ENCODE peak calls at places on chromosomes 2 and 18, in five cellular contexts. K is HepG2, D is K562, P is SK-N-SH, H is GM12878. Z is an unnamed sample.

GRCh38 chr18:46660955-46661749 is 4.1 kb upstream of the LOXHD1 start:
- DNase-seq in K (peak; percentile 4), D (no peak), P (peak; percentile 48), H (no peak), Z (peak; percentile 8)

GRCh38 chr2:77018219-77018618 is 504.0 kb downstream of the LRRTM4 start:
- DNase-seq in K (peak; percentile 4), D (no peak), P (no peak), H (no peak), Z (no peak)

GRCh38 chr2:96913117-96913397 is 43.2 kb upstream of the SEMA4C start:
- DNase-seq in K (no peak), D (no peak), P (no peak), H (no peak), Z (no peak)

GRCh38 chr2:64632855-64633819 is 20.6 kb downstream of the SERTAD2 start:
- DNase-seq in K (no peak), D (no peak), P (no peak), H (no peak), Z (no peak)

GRCh38 chr18:49920731-49921130 is 107.4 kb upstream of the ACAA2 start:
- DNase-seq in K (no peak), D (no peak), P (peak; percentile 48), H (no peak), Z (no peak)

GRCh38 chr2:67277450-67277849 is 119.7 kb upstream of the ETAA1 start:
- DNase-seq in K (peak; percentile 13), D (no peak), P (no peak), H (no peak), Z (no peak)

GRCh38 chr18:58262581-58262980 is 218.6 kb downstream of the NEDD4L start:
- DNase-seq in K (no peak), D (no peak), P (no peak), H (no peak), Z (no peak)

GRCh38 chr2:9135804-9136558 is 70.6 kb upstream of the ASAP2 start:
- DNase-seq in K (no peak), D (no peak), P (no peak), H (no peak), Z (no peak)

GRCh38 chr2:84875213-84875560 is 5.7 kb downstream of the TRABD2A start:
- DNase-seq in K (no peak), D (no peak), P (no peak), H (no peak), Z (no peak)

DNA sequence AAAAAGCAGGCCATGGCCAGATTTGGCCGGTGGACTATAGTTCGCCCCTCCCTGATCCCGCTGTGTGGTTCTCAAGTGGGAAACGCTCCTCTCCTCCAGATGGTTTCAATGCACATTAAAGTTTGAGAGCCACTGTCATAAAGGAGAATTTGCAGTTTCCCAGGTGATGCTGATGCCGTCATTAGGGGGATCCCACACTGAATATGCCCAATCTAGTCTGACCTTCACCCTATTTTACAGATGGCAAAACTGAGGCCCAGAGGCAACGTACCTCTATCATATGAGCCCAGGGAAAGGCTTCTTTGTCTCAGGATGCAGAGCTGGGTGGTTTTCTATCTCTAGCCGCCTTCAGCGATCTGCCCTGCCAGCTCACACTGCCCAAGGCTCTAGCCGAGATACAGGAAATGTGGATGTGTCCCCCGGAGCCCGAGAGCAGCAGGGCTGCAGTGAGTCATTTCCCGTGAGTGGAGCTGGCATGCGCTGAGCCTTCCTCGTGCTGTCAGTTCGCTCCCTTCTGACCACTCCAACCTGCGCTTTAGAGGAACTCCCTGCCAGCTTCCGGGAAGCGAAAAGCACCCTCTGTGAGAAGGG is 116.2 kb downstream of the SMAD7 start:
- DNase-seq in K (no peak), D (no peak), P (no peak), H (peak; percentile 81), Z (no peak)
- TF ChIP-seq FOXM1 in K (no peak), D (no peak), P (peak; percentile 57), H (peak; percentile 12), Z (no peak)

DNA sequence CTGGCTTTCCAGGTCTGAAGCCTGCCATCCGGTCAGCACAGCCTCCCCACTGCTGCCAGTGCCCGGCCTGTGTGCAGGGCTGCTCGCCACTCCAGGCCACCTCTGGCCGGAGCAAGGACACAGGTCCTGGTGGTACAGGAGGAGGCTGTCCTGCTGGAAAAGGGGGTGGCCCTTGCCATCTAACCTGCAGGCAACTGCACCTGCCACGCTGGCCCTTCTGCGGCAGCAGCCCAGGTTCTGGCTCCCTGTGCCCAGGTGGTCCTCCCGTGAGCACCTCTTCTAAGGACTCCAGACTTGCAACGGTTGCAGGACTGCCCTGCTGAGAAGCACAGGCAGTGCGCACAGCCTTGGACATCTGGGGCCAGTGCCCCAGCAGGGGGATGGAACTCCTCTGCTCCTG is 84.7 kb upstream of the HPCAL1 start:
- DNase-seq in K (no peak), D (no peak), P (peak; percentile 39), H (no peak), Z (no peak)
- TF ChIP-seq FOXM1 in K (no peak), D (no peak), P (no peak), H (no peak), Z (no peak)

DNA sequence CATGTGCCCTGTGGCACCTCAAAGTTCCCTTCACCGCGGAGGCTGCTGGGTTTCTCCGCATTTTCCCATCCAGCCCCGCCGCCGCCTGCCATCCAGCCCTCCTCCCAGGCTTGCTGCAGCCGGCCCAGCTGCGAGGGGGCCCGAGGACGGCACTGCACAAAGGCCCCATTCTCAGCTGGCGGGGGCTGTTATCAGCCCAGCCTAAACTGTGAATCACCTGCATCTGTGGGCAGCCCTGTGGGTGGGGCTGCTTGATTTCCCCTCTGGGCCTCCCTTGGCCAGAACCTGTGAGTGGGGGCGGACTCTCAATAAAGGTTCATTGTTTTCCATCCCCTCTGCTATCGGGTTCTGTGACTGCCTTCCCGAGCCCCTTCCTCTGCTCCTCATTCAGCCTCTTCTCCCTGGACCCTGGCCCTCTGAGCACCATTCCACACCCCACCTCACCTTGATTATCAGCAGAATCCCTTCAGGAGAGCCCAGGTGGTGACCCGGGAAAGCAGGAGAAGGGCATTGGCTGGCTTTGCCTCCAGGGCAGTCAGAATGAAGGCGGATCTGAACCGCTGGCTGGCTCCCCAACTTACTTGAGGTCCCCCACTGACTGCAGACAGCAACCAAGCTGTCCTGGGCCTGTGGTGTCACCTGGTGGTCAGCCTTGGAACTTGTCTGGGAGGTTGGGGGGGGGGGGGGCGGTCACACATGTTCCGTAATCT is 204.5 kb downstream of the ZFP36L2 start:
- DNase-seq in K (peak; percentile 65), D (peak; percentile 56), P (no peak), H (no peak), Z (no peak)
- TF ChIP-seq FOXM1 in K (no peak), D (no peak), P (no peak), H (no peak), Z (no peak)

GRCh38 chr2:71530987-71531332 is 77.6 kb downstream of the DYSF start:
- DNase-seq in K (no peak), D (no peak), P (no peak), H (no peak), Z (no peak)
- TF ChIP-seq FOXM1 in K (no peak), D (no peak), P (no peak), H (no peak), Z (no peak)

DNA sequence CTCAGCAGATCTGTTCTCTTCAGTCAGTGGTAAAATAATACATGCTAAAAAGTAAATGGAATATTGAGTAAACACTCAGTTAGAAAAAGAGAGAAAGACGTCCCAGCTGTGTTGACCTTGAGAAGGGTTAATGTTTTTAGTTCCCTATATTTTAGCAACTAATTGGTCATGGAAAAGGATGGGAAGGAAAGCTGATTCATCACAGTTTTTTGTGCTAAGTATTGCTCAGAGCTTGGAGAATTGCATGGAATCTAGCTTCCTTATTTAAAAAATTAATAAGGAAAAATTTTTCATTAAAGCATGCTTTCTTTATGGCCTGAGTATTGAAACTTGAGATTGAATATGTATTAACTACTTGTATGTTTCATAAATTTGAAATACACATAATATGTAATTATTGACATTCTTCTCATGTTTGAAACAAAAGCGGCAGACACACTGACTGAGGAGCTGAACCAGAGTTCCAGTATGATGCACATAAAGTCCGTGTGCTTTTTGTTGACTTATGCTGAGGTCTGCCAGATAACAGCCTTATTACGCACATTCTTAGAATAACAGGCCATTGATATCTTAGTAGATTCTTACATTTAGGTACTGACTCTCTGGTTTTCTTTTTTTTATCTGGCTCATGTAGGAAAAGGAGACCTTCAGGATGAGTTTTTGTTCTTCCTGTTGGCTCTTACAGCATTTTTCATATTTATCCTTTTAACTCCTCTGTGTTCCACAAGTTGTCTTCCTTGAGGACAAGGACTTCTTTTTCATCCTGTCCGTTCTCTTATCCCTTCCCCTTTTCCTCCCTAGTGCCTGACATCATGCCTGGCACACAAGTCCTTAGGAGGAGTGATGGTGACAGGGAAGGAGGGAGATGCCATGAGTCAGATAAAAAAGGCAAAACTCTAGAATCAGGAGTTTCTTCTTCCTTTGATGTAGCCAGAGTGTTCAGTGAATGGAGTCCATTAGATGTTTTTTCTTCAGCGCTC is 194.1 kb downstream of the PTPRM start:
- DNase-seq in K (peak; percentile 81), D (no peak), P (no peak), H (no peak), Z (no peak)
- TF ChIP-seq FOXM1 in K (no peak), D (no peak), P (no peak), H (no peak), Z (no peak)

GRCh38 chr2:218020966-218021535 is 18.3 kb upstream of the TNS1 start:
- DNase-seq in K (no peak), D (no peak), P (peak; percentile 7), H (no peak), Z (no peak)

GRCh38 chr2:218019411-218020060 is 16.7 kb upstream of the TNS1 start:
- DNase-seq in K (no peak), D (no peak), P (no peak), H (no peak), Z (no peak)

GRCh38 chr2:218021536-218022071 is 18.8 kb upstream of the TNS1 start:
- DNase-seq in K (no peak), D (no peak), P (peak; percentile 16), H (no peak), Z (no peak)

GRCh38 chr2:218022131-218022850 is 19.5 kb upstream of the TNS1 start:
- DNase-seq in K (no peak), D (no peak), P (peak; percentile 19), H (no peak), Z (no peak)

DNA sequence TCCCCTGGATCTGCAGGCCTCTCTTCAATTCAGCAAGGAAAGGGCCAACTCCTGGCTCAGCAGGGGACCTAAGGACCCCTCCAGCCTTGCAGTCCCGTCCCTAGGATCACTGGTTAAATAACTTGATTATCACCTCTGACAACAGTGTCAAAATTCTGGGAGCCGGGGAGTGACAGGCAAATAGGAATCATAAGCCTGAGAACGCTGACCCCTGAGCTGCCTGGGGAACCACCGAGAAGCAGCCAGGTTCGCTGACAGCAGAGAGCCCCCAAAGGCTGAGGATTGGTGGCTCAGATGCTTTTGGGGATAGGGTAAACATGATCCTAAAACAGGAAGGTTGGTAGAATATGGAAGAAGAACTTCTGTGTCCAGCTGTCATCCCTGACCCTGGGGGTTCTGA is 17.5 kb upstream of the TNS1 start:
- DNase-seq in K (no peak), D (no peak), P (no peak), H (no peak), Z (no peak)
- TF ChIP-seq FOXM1 in K (no peak), D (no peak), P (no peak), H (no peak), Z (no peak)

DNA sequence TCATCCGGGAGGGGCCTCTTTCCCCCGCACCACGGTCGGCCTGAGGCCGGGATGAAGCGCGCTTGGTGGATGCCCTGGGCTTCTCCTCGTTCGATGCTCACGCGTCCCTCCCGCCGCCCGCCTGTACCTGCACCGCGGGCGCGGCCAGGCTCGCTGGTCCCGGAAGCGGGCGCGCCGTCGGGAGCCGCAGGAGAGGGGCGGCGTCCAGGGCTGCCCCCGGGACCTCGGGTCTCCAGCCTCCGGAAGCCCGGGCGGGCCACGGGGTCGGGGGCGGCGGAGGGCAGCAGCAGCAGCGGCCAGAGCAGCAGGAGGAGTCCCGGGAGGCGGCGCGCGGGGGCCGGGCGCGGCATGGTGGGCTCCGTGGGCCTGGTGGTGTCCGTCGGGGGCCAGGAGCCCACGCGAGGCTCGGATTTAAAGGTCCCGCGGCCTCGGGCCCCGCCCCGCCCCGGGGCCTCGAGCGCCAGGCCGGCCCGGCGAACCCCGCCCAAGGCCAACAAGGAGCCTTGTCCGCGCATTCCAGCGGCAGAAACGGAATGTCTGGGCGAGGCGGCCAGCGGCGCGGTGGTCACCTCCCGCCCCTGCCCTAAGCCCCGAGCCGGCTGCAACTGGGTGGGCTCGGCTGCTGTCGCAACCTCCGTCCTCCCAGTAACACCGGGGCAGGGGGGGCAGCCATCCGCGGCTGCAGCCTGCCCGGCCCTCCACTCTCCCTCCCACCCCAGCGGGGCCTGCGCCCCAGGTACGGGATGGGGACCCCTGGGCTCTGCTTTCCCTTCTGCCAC is at the start of gene MATN3:
- DNase-seq in K (peak; percentile 68), D (peak; percentile 41), P (peak; percentile 84), H (no peak), Z (peak; percentile 45)
- TF ChIP-seq FOXM1 in K (no peak), D (no peak), P (no peak), H (no peak), Z (no peak)